ENCODE peak calls at places on chromosomes 11 and 22, in ten cellular contexts. S, U, D, P, Y, O, N, M, Q and A are unnamed samples.

GRCh38 chr11:64694821-64695365 is 28.1 kb downstream of the NRXN2 start:
- DNase-seq in O (no peak), D (no peak), S (peak), U (no peak), Y (peak), P (no peak), M (no peak), N (no peak), Q (no peak), A (no peak)

GRCh38 chr22:27242917-27243589 is 558.5 kb downstream of the MN1 start:
- DNase-seq in S (no peak), D (peak), O (no peak), M (no peak), P (no peak), Q (peak), U (no peak), Y (no peak), N (no peak), A (peak)

GRCh38 chr22:23522642-23523251 is 57.3 kb downstream of the IGLL1 start:
- DNase-seq in N (no peak), P (no peak), S (no peak), U (no peak), O (peak), Q (no peak), M (no peak), Y (peak), D (no peak), A (peak)

GRCh38 chr22:20503816-20504215 is 3.6 kb upstream of the MED15 start:
- DNase-seq in P (no peak), S (no peak), D (no peak), Y (no peak), Q (no peak), M (peak), U (no peak), N (no peak), O (no peak), A (peak)

GRCh38 chr22:33116846-33117547 is 58.8 kb upstream of the SYN3 start:
- DNase-seq in N (no peak), S (no peak), Y (no peak), Q (no peak), P (no peak), U (no peak), D (no peak), M (no peak), O (no peak), A (no peak)

GRCh38 chr11:65565624-65566453 is 4.4 kb upstream of the ZNRD2 start:
- DNase-seq in N (peak), M (no peak), Q (no peak), O (peak), P (no peak), D (no peak), Y (no peak), U (no peak), S (no peak), A (no peak)

GRCh38 chr22:45125198-45125597 is 38.5 kb upstream of the NUP50 start:
- DNase-seq in N (peak), D (no peak), Q (peak), M (no peak), O (peak), P (no peak), S (no peak), Y (no peak), U (no peak), A (peak)

GRCh38 chr11:45853616-45854219 is 6.4 kb downstream of the CRY2 start:
- DNase-seq in S (no peak), Y (no peak), D (no peak), N (no peak), Q (no peak), M (no peak), P (peak), U (no peak), O (no peak), A (no peak)

GRCh38 chr22:37331034-37331428 is 48.7 kb downstream of the CYTH4 start:
- DNase-seq in Y (no peak), N (peak), M (no peak), O (peak), D (no peak), S (no peak), Q (peak), U (no peak), P (no peak), A (peak)

GRCh38 chr11:1792461-1792860 is 28.7 kb upstream of the CTSD start:
- DNase-seq in Q (no peak), D (no peak), P (no peak), M (no peak), N (no peak), U (no peak), S (no peak), O (no peak), Y (no peak), A (no peak)

GRCh38 chr11:117905524-117905923 is 23.7 kb downstream of the TMPRSS13 start:
- DNase-seq in Q (no peak), S (no peak), U (no peak), O (no peak), P (no peak), N (no peak), Y (no peak), D (no peak), M (no peak), A (no peak)

GRCh38 chr11:110797453-110797852 is 85.2 kb upstream of the ARHGAP20 start:
- DNase-seq in N (peak), Y (no peak), U (no peak), S (peak), P (no peak), D (no peak), M (no peak), O (peak), Q (no peak), A (peak)

GRCh38 chr11:33829430-33830141 is 55.3 kb upstream of the FBXO3 start:
- DNase-seq in U (peak), M (peak), N (peak), O (peak), Y (no peak), P (peak), Q (peak), S (peak), D (peak), A (peak)

GRCh38 chr11:111423250-111423615 is 44.2 kb upstream of the POU2AF1 start:
- DNase-seq in N (no peak), Y (no peak), U (no peak), D (no peak), S (no peak), Q (no peak), O (no peak), M (no peak), P (no peak), A (no peak)

GRCh38 chr11:2142300-2142759 is 3.1 kb upstream of the IGF2 start:
- DNase-seq in Q (no peak), D (no peak), P (no peak), U (no peak), Y (no peak), M (no peak), O (peak), S (no peak), N (peak), A (no peak)

GRCh38 chr11:113134605-113135004 is 173.4 kb downstream of the NCAM1 start:
- DNase-seq in P (no peak), Y (no peak), Q (no peak), N (no peak), D (no peak), S (no peak), U (no peak), M (no peak), O (no peak), A (no peak)

GRCh38 chr11:72786305-72787261 is 7.3 kb downstream of the STARD10 start:
- DNase-seq in S (no peak), Y (peak), P (no peak), Q (no peak), O (no peak), D (peak), U (peak), M (peak), N (no peak), A (no peak)

GRCh38 chr11:4531666-4532065 is 13.3 kb upstream of the OR52M1 start:
- DNase-seq in Q (no peak), P (no peak), O (no peak), N (no peak), U (no peak), S (no peak), D (no peak), M (no peak), Y (no peak), A (no peak)

GRCh38 chr11:12723410-12724297 is 49.4 kb downstream of the TEAD1 start:
- DNase-seq in Q (peak), P (no peak), U (peak), N (peak), O (peak), D (peak), M (no peak), S (no peak), Y (no peak), A (peak)

GRCh38 chr22:41021655-41022454 is 70.5 kb upstream of the EP300 start:
- DNase-seq in O (peak), M (peak), D (peak), P (peak), S (peak), Y (peak), N (peak), Q (no peak), U (peak), A (peak)

GRCh38 chr11:75797796-75798195 is 17.2 kb upstream of the UVRAG start:
- DNase-seq in P (no peak), S (no peak), O (peak), U (no peak), Y (no peak), N (peak), Q (no peak), D (no peak), M (no peak), A (no peak)

GRCh38 chr11:114315749-114316368 is 19.7 kb downstream of the NNMT start:
- DNase-seq in S (no peak), Y (no peak), U (peak), D (peak), N (no peak), Q (no peak), O (peak), P (no peak), M (no peak), A (peak)

GRCh38 chr11:11011617-11012016 is 153.8 kb upstream of the ZBED5 start:
- DNase-seq in Q (no peak), U (no peak), M (no peak), D (no peak), P (no peak), N (no peak), S (no peak), Y (no peak), O (no peak), A (no peak)

GRCh38 chr11:11016123-11016522 is 158.3 kb upstream of the ZBED5 start:
- DNase-seq in S (no peak), D (no peak), Q (no peak), N (no peak), Y (no peak), P (no peak), M (no peak), U (no peak), O (peak), A (no peak)

GRCh38 chr11:11010624-11011127 is 152.8 kb upstream of the ZBED5 start:
- DNase-seq in M (peak), S (peak), N (peak), Q (peak), O (peak), D (peak), U (peak), Y (no peak), P (peak), A (peak)
- TF ChIP-seq CTCF in M (no peak), S (no peak), N (no peak), Q (peak), O (peak), D (peak), U (no peak), Y (peak), P (peak), A (peak)

GRCh38 chr11:101584129-101584515 is 315 bp upstream of the TRPC6 start:
- DNase-seq in O (no peak), P (no peak), Y (no peak), Q (no peak), S (no peak), U (no peak), D (no peak), N (no peak), M (no peak), A (no peak)
- H3K4me3 ChIP-seq in O (peak), P (peak), Y (peak), Q (peak), S (no peak), U (peak), D (peak), N (peak), M (no peak), A (peak)

DNA sequence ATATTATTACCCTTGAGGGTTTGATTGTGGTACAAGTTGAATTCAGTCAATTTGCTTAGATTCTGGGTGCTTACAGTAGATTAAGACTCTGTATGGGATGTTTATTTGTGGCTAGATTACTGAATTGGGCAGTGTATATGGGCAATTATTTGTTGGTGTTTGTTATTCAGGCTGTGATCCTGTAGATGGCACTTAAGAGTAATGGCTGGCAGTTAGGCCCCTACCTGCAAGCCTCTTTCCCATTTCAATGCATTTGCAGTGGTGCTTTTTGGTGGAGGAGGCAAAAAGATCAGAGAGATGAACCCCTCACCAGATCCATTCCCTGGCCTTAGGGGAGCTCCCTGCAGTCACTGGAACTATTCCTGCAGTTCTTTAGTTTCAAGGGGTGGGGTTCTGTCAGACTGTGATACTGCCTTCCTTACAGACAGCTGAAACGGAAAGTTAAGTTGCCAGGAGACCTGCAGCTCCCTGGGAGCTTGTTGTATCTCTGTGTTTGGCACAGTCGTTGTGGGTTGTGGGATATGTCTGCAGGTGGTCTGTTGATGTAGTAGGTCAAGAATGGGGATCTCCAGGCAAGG is 199.5 kb downstream of the AASDHPPT start:
- DNase-seq in Y (no peak), N (peak), S (peak), M (no peak), Q (no peak), O (peak), D (no peak), U (no peak), P (no peak), A (peak)
- TF ChIP-seq CTCF in Y (no peak), N (peak), S (peak), M (no peak), Q (peak), O (peak), D (no peak), U (no peak), P (no peak), A (peak)

DNA sequence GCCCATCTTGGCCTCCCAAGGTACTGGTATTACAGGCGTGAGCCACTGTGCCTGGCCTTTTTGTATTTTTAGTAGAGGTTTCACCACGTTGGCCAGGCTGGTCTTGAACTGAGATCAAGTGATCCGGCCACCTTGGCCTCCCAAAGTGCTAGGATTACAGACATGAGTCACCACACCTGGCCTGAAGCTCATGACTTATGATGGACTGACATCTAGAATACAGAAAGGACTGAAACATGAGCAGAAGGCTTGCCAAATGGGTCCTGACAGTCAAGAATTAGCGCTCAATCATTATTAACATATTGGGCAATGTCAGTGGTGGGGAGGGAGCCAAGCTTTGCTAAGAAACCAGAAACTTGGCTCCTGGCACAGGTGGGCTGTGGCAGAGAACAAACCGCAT is 5.0 kb downstream of the FADS1 start:
- DNase-seq in S (no peak), U (no peak), P (no peak), Y (no peak), N (no peak), D (no peak), O (no peak), M (no peak), Q (no peak), A (no peak)
- H3K4me3 ChIP-seq in S (no peak), U (no peak), P (no peak), Y (no peak), N (no peak), D (no peak), O (no peak), M (no peak), Q (no peak), A (no peak)

GRCh38 chr22:34951212-34951611 is 114.7 kb upstream of the ISX start:
- DNase-seq in O (no peak), D (no peak), P (no peak), Q (no peak), N (no peak), Y (no peak), U (no peak), S (no peak), M (no peak), A (no peak)
- TF ChIP-seq CTCF in O (no peak), D (no peak), P (no peak), Q (no peak), N (no peak), Y (no peak), U (no peak), S (no peak), M (no peak), A (no peak)